ENCODE peak calls at places on chromosomes 2 and 18, in five cellular contexts. K is K562, F is choroid plexus epithelial cell, B is astrocyte of the spinal cord, L is fibroblast of lung. M is an unnamed sample.
A peak's percentile ranks its signal among the peaks of the same experiment; 100 is the strongest.

GRCh38 chr2:220466251-220466691 is 838.8 kb downstream of the SLC4A3 start:
- DNase-seq in B (peak; percentile 58), L (peak; percentile 9), K (no peak), F (no peak), M (no peak)

GRCh38 chr2:75833386-75833785 is 122.7 kb upstream of the GCFC2 start:
- DNase-seq in L (no peak), K (no peak), F (no peak), B (no peak), M (no peak)

GRCh38 chr2:105977212-105977611 is 216.9 kb downstream of the UXS1 start:
- DNase-seq in B (peak; percentile 66), L (peak; percentile 67), K (no peak), F (peak; percentile 78), M (no peak)

GRCh38 chr2:156537147-156537546 is 101.0 kb downstream of the GPD2 start:
- DNase-seq in B (peak; percentile 69), F (peak; percentile 48), L (peak; percentile 28), K (no peak), M (peak; percentile 10)

GRCh38 chr2:28818053-28818452 is 7.4 kb downstream of the SPDYA start:
- DNase-seq in L (no peak), F (no peak), K (no peak), B (no peak), M (no peak)

GRCh38 chr2:71605781-71606241 is 152.4 kb downstream of the DYSF start:
- DNase-seq in K (no peak), F (no peak), B (no peak), L (no peak), M (no peak)

GRCh38 chr2:20282916-20283592 is 58.1 kb upstream of the SDC1 start:
- DNase-seq in F (peak; percentile 68), L (peak; percentile 83), K (no peak), B (peak; percentile 38), M (peak; percentile 5)

GRCh38 chr18:23810396-23810795 is 121.1 kb downstream of the LAMA3 start:
- DNase-seq in K (no peak), B (no peak), L (no peak), F (no peak), M (no peak)

GRCh38 chr2:222884765-222885424 is 24.1 kb downstream of the ACSL3 start:
- DNase-seq in F (no peak), K (no peak), B (no peak), L (no peak), M (no peak)

GRCh38 chr18:62957885-62958472 is 242.6 kb downstream of the PHLPP1 start:
- DNase-seq in B (no peak), F (peak; percentile 65), L (peak; percentile 49), K (no peak), M (no peak)

GRCh38 chr2:187918996-187919821 is 365.0 kb upstream of the TFPI start:
- DNase-seq in B (no peak), L (no peak), F (no peak), K (no peak), M (no peak)

GRCh38 chr2:84858123-84858522 is 22.8 kb downstream of the TRABD2A start:
- DNase-seq in F (no peak), L (no peak), K (no peak), B (no peak), M (no peak)

GRCh38 chr2:196927318-196928225 is 1.1 kb upstream of the PGAP1 start:
- DNase-seq in L (peak; percentile 84), B (peak; percentile 89), K (no peak), F (peak; percentile 92), M (peak; percentile 28)

GRCh38 chr18:63344263-63344662 is 22.7 kb downstream of the KDSR start:
- DNase-seq in L (no peak), K (no peak), F (no peak), B (no peak), M (no peak)

GRCh38 chr2:127679680-127680361 is 4.5 kb upstream of the LIMS2 start:
- DNase-seq in K (no peak), B (no peak), L (no peak), F (no peak), M (no peak)

GRCh38 chr18:33536904-33537303 is 41.1 kb upstream of the ASXL3 start:
- DNase-seq in F (no peak), L (no peak), K (no peak), B (no peak), M (no peak)

GRCh38 chr2:26229595-26229994 is 14.8 kb downstream of the HADHA start:
- DNase-seq in B (no peak), L (no peak), K (no peak), F (no peak), M (no peak)

GRCh38 chr2:26230806-26231205 is 13.6 kb downstream of the HADHA start:
- DNase-seq in K (no peak), L (no peak), B (no peak), F (no peak), M (no peak)

GRCh38 chr2:26237868-26238267 is 6.6 kb downstream of the HADHA start:
- DNase-seq in L (no peak), F (no peak), K (no peak), B (no peak), M (no peak)

GRCh38 chr2:26238301-26238958 is 6.0 kb downstream of the HADHA start:
- DNase-seq in B (no peak), K (no peak), L (peak; percentile 67), F (peak; percentile 65), M (no peak)

DNA sequence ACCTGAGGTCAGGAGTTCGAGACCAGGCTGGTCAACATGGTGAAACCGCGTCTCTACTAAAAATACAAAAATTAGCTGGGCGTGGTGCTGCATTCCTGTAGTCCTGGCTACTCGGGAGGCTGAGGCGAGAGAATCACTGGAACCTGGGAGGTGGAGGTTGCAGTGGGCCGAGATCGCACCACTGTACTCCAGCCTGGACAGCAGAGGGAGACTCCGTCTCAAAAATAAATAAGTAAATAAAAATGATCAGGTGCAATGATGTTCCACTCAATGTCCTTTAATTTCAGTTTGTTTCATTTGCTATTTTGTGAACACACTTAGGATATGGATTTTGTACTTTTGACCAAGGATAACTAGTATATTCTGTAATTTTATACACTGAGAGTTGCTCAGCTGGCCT is 9.3 kb downstream of the HADHA start:
- DNase-seq in B (no peak), K (no peak), L (peak; percentile 13), F (peak; percentile 24), M (no peak)
- TF ChIP-seq CTCF in B (peak; percentile 16), K (no peak), L (peak; percentile 23), F (peak; percentile 47), M (peak; percentile 8)

GRCh38 chr2:203122317-203122998 is 107.8 kb downstream of the NBEAL1 start:
- DNase-seq in B (no peak), L (peak; percentile 36), F (peak; percentile 33), K (no peak), M (no peak)
- TF ChIP-seq CTCF in B (no peak), L (no peak), F (no peak), K (no peak), M (peak; percentile 4)

DNA sequence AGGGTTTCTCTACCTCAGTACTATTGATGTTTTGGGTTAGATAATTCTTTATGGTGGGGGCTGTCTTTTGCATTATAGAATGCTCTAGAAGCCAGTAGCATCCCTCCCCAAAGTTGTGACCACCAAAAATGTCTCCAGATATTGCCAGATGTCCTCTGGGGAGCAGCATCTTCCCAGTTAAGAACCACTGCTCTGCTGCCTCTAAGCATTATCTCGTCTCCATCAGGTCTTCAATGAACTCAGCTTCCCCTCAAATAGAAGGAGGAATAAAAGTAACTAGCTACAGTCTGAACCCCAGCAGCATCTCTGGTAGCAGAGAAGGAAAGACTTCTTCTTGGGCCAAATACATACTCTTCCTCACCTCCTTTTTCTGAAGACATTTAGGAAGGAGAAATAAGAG is 244.1 kb downstream of the AGPS start:
- DNase-seq in F (no peak), B (no peak), L (no peak), K (no peak), M (no peak)
- TF ChIP-seq CTCF in F (no peak), B (no peak), L (no peak), K (peak; percentile 46), M (no peak)

DNA sequence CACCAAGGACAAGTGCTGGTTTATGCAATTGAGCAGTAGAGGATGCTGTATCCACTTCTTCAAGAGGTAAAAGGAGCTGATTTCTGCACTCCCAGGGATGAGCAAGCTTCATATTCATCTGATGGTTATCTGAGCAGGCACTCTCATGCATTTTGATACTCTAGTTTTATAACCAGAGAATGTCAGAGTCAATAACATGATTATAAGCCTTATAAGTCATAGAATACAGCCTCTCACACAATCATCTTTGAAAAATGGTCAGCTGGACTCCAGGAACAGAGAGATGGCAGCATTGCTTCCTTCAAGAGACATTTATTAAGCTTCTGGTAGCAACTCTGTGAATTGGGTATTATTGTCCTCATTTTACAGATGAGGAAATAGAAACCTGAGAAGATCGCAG is 167.1 kb downstream of the SLC8A1 start:
- DNase-seq in L (no peak), B (no peak), F (no peak), K (no peak), M (no peak)
- TF ChIP-seq CTCF in L (peak; percentile 8), B (peak; percentile 0), F (peak; percentile 5), K (no peak), M (peak; percentile 23)

GRCh38 chr2:234556848-234557573 is 60.1 kb upstream of the ARL4C start:
- DNase-seq in B (peak; percentile 52), K (no peak), F (no peak), L (no peak), M (no peak)

GRCh38 chr2:234555161-234555560 is 58.3 kb upstream of the ARL4C start:
- DNase-seq in L (no peak), K (no peak), B (no peak), F (no peak), M (no peak)

GRCh38 chr2:234555616-234556249 is 58.9 kb upstream of the ARL4C start:
- DNase-seq in B (peak; percentile 84), L (no peak), K (no peak), F (peak; percentile 87), M (no peak)

GRCh38 chr2:234559609-234560008 is 62.7 kb upstream of the ARL4C start:
- DNase-seq in K (no peak), F (no peak), L (no peak), B (no peak), M (no peak)

DNA sequence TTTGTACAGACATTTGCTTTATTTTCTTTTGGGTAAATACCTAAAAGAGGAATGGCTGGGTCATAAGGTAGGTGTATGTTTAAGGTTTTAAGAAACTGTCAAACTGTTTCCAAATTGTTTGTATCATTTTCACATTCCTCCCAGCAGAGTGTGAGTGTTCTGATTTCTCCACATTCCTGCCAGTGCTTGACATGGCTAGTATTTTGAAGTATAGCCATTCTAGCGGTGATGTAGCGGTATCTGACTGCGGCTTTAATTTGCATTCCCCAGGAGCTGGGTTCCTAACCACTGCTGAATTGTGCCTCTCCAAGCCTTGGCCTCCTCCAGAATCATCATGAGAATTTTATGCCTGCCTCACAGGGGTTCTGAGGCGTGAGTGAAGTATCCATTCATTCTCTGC is 61.8 kb upstream of the ARL4C start:
- DNase-seq in F (peak; percentile 49), K (no peak), B (no peak), L (no peak), M (no peak)
- TF ChIP-seq CTCF in F (peak; percentile 51), K (no peak), B (peak; percentile 2), L (peak; percentile 13), M (peak; percentile 3)

GRCh38 chr2:162343824-162344616 is at the start of gene GCA:
- DNase-seq in L (peak; percentile 93), B (peak; percentile 97), F (peak; percentile 97), K (peak; percentile 50), M (peak; percentile 61)
- TF ChIP-seq CTCF in L (no peak), B (no peak), F (no peak), K (no peak), M (no peak)

GRCh38 chr18:12741351-12741750 is 38.5 kb downstream of the PSMG2 start:
- DNase-seq in B (peak; percentile 25), F (peak; percentile 72), K (no peak), L (peak; percentile 51), M (no peak)
- TF ChIP-seq CTCF in B (no peak), F (no peak), K (no peak), L (no peak), M (no peak)